ENCODE peak calls at places on chromosomes 3 and 15, in five cellular contexts. I, O, U, L and M are unnamed samples.

GRCh38 chr15:67809866-67810265 is 15.4 kb upstream of the SKOR1 start:
- DNase-seq in O (no peak), I (no peak), U (no peak), L (no peak), M (no peak)

GRCh38 chr15:74791007-74791406 is 9.1 kb downstream of the CSK start:
- DNase-seq in U (no peak), O (no peak), I (no peak), L (no peak), M (no peak)

GRCh38 chr3:51374456-51374855 is 10.6 kb upstream of the MANF start:
- DNase-seq in O (no peak), L (no peak), U (no peak), I (no peak), M (no peak)

GRCh38 chr3:170111147-170111771 is 70.3 kb downstream of the PHC3 start:
- DNase-seq in L (no peak), O (no peak), U (no peak), I (no peak), M (no peak)

GRCh38 chr3:109685084-109686079 is 348.0 kb upstream of the DPPA4 start:
- DNase-seq in L (peak), I (no peak), U (no peak), O (peak), M (peak)

GRCh38 chr15:50685191-50685975 is 1.2 kb downstream of the TRPM7 start:
- DNase-seq in O (no peak), U (no peak), L (no peak), I (peak), M (no peak)

GRCh38 chr3:173465112-173465511 is 67.6 kb downstream of the NLGN1 start:
- DNase-seq in L (no peak), U (no peak), I (no peak), O (no peak), M (no peak)

GRCh38 chr15:72358532-72359180 is 17.2 kb downstream of the HEXA start:
- DNase-seq in L (peak), U (peak), O (peak), I (peak), M (peak)

GRCh38 chr3:156180077-156180476 is 59.7 kb downstream of the KCNAB1 start:
- DNase-seq in L (no peak), U (no peak), I (no peak), O (no peak), M (no peak)

GRCh38 chr3:197730200-197730599 is 6.5 kb downstream of the RUBCN start:
- DNase-seq in O (peak), L (no peak), U (no peak), I (peak), M (no peak)

GRCh38 chr3:141690366-141691072 is 47.6 kb upstream of the RNF7 start:
- DNase-seq in L (no peak), I (no peak), U (no peak), O (no peak), M (no peak)

GRCh38 chr15:42036991-42037390 is 16.1 kb upstream of the PLA2G4E start:
- DNase-seq in U (no peak), L (no peak), I (no peak), O (no peak), M (no peak)

GRCh38 chr3:44914936-44915335 is 40.5 kb downstream of the TGM4 start:
- DNase-seq in L (no peak), U (no peak), I (no peak), O (peak), M (no peak)

GRCh38 chr3:66265627-66266026 is 44.8 kb downstream of the SLC25A26 start:
- DNase-seq in U (no peak), L (no peak), I (no peak), O (peak), M (no peak)

GRCh38 chr3:193795062-193795690 is 202.2 kb downstream of the OPA1 start:
- DNase-seq in O (no peak), I (no peak), U (no peak), L (no peak), M (no peak)

GRCh38 chr3:146130881-146131371 is 30.1 kb downstream of the PLOD2 start:
- DNase-seq in L (no peak), O (no peak), I (no peak), U (no peak), M (no peak)

GRCh38 chr3:115595611-115596010 is 27.7 kb upstream of the GAP43 start:
- DNase-seq in U (no peak), I (no peak), O (no peak), L (no peak), M (no peak)

GRCh38 chr3:22118542-22118941 is 367.5 kb upstream of the ZNF385D start:
- DNase-seq in O (no peak), I (no peak), U (no peak), L (no peak), M (no peak)

GRCh38 chr3:41716391-41716910 is 245.5 kb downstream of the ULK4 start:
- DNase-seq in L (no peak), U (peak), O (peak), I (no peak), M (no peak)

GRCh38 chr3:168876346-168877035 is 780.8 kb upstream of the GOLIM4 start:
- DNase-seq in I (no peak), U (no peak), O (no peak), L (peak), M (no peak)